ENCODE peak calls at places on chromosomes 11 and 22, in eight cellular contexts. D is heart right ventricle, X is foreskin fibroblast, Z is HTR-8/SVneo, W is ovary, E is PC-3, O is NCI-H1105, V is iPS DF 19.7. H is an unnamed sample.

GRCh38 chr11:832529-833113 is at the start of gene CD151:
- DNase-seq in D (no peak), X (peak; percentile 86), Z (peak; percentile 60), W (no peak), E (peak; percentile 60), O (peak; percentile 46), V (no peak), H (no peak)

GRCh38 chr11:72778535-72779494 is 15.0 kb downstream of the STARD10 start:
- DNase-seq in D (no peak), X (no peak), Z (no peak), W (no peak), E (no peak), O (no peak), V (no peak), H (no peak)

GRCh38 chr22:46010951-46011626 is 34.1 kb upstream of the WNT7B start:
- DNase-seq in D (no peak), X (no peak), Z (no peak), W (peak; percentile 46), E (no peak), O (no peak), V (no peak), H (no peak)

GRCh38 chr22:27150530-27150909 is 493.1 kb downstream of the MIAT start:
- DNase-seq in D (no peak), X (peak; percentile 43), Z (no peak), W (peak; percentile 41), E (no peak), O (no peak), V (no peak), H (no peak)

GRCh38 chr11:102196816-102197215 is 86.6 kb downstream of the YAP1 start:
- DNase-seq in D (no peak), X (peak; percentile 56), Z (no peak), W (no peak), E (no peak), O (no peak), V (no peak), H (no peak)

GRCh38 chr22:41676134-41676533 is 12.5 kb downstream of the SNU13 start:
- DNase-seq in D (no peak), X (no peak), Z (no peak), W (no peak), E (no peak), O (no peak), V (no peak), H (no peak)

GRCh38 chr11:12680940-12681258 is 6.7 kb downstream of the TEAD1 start:
- DNase-seq in D (no peak), X (no peak), Z (no peak), W (no peak), E (no peak), O (no peak), V (no peak), H (no peak)

GRCh38 chr11:56296877-56297276 is 4.8 kb upstream of the OR8H1 start:
- DNase-seq in D (no peak), X (no peak), Z (no peak), W (no peak), E (no peak), O (no peak), V (no peak), H (no peak)

GRCh38 chr11:127042445-127042844 is 41.9 kb upstream of the KIRREL3 start:
- DNase-seq in D (no peak), X (peak; percentile 33), Z (peak; percentile 4), W (no peak), E (no peak), O (no peak), V (no peak), H (no peak)

GRCh38 chr11:45844822-45845573 is 2.3 kb upstream of the CRY2 start:
- DNase-seq in D (no peak), X (no peak), Z (no peak), W (no peak), E (no peak), O (no peak), V (no peak), H (no peak)

GRCh38 chr22:42760806-42761565 is 40.3 kb upstream of the A4GALT start:
- DNase-seq in D (no peak), X (no peak), Z (no peak), W (no peak), E (no peak), O (no peak), V (no peak), H (no peak)

GRCh38 chr11:1928891-1929541 is 9.5 kb downstream of the TNNT3 start:
- DNase-seq in D (no peak), X (no peak), Z (no peak), W (no peak), E (no peak), O (no peak), V (no peak), H (no peak)

GRCh38 chr11:11975201-11976092 is 33.0 kb downstream of the DKK3 start:
- DNase-seq in D (no peak), X (no peak), Z (no peak), W (no peak), E (peak; percentile 10), O (no peak), V (no peak), H (no peak)

GRCh38 chr22:36862251-36863242 is 1.7 kb downstream of the NCF4 start:
- DNase-seq in D (peak; percentile 36), X (no peak), Z (no peak), W (no peak), E (no peak), O (no peak), V (no peak), H (no peak)

GRCh38 chr11:13465909-13466371 is 2.9 kb upstream of the BTBD10 start:
- DNase-seq in D (no peak), X (peak; percentile 62), Z (peak; percentile 45), W (no peak), E (peak; percentile 64), O (no peak), V (no peak), H (peak; percentile 18)

GRCh38 chr22:21939392-21940319 is 13.0 kb downstream of the PPM1F start:
- DNase-seq in D (peak; percentile 48), X (peak; percentile 73), Z (no peak), W (no peak), E (no peak), O (no peak), V (no peak), H (no peak)

GRCh38 chr11:8251767-8252295 is 11.8 kb downstream of the LMO1 start:
- DNase-seq in D (no peak), X (no peak), Z (no peak), W (peak; percentile 7), E (no peak), O (no peak), V (no peak), H (no peak)

GRCh38 chr11:72589802-72590761 is 84.1 kb downstream of the PDE2A start:
- DNase-seq in D (peak; percentile 32), X (peak; percentile 21), Z (no peak), W (peak; percentile 51), E (peak; percentile 31), O (no peak), V (no peak), H (no peak)

GRCh38 chr11:103587951-103588788 is 448.3 kb upstream of the DDI1 start:
- DNase-seq in D (no peak), X (no peak), Z (no peak), W (no peak), E (peak; percentile 13), O (peak; percentile 64), V (no peak), H (no peak)

GRCh38 chr11:118911880-118912741 is 13.6 kb downstream of the BCL9L start:
- DNase-seq in D (peak; percentile 82), X (peak; percentile 96), Z (peak; percentile 81), W (peak; percentile 90), E (peak; percentile 99), O (no peak), V (no peak), H (peak; percentile 74)

GRCh38 chr11:111697910-111698309 is 68.3 kb downstream of the PPP2R1B start:
- DNase-seq in D (no peak), X (no peak), Z (no peak), W (no peak), E (no peak), O (no peak), V (no peak), H (no peak)

GRCh38 chr22:23404689-23405365 is 175.3 kb downstream of the IGLL1 start:
- DNase-seq in D (peak; percentile 24), X (peak; percentile 28), Z (peak; percentile 28), W (peak; percentile 65), E (peak; percentile 31), O (no peak), V (no peak), H (no peak)

GRCh38 chr11:84675631-84676030 is 951.5 kb downstream of the DLG2 start:
- DNase-seq in D (no peak), X (no peak), Z (no peak), W (no peak), E (no peak), O (no peak), V (no peak), H (no peak)

GRCh38 chr11:13320688-13321087 is 43.1 kb downstream of the BMAL1 start:
- DNase-seq in D (no peak), X (no peak), Z (no peak), W (no peak), E (no peak), O (no peak), V (no peak), H (no peak)

GRCh38 chr11:125128450-125128849 is 17.0 kb upstream of the TMEM218 start:
- DNase-seq in D (no peak), X (peak; percentile 73), Z (no peak), W (no peak), E (peak; percentile 37), O (no peak), V (no peak), H (no peak)

GRCh38 chr22:45424241-45424731 is 10.8 kb downstream of the RIBC2 start:
- DNase-seq in D (no peak), X (no peak), Z (no peak), W (no peak), E (no peak), O (no peak), V (no peak), H (no peak)

GRCh38 chr22:20588092-20588842 is 80.9 kb downstream of the MED15 start:
- DNase-seq in D (no peak), X (no peak), Z (no peak), W (no peak), E (no peak), O (no peak), V (no peak), H (no peak)

GRCh38 chr11:79381036-79381435 is 59.8 kb downstream of the TENM4 start:
- DNase-seq in D (no peak), X (no peak), Z (no peak), W (no peak), E (no peak), O (no peak), V (no peak), H (no peak)

GRCh38 chr11:67318239-67318555 is 14.9 kb downstream of the SSH3 start:
- DNase-seq in D (no peak), X (no peak), Z (peak; percentile 36), W (no peak), E (peak; percentile 33), O (no peak), V (no peak), H (no peak)

GRCh38 chr11:62266558-62266957 is 3.4 kb upstream of the SCGB2A2 start:
- DNase-seq in D (no peak), X (peak; percentile 33), Z (no peak), W (no peak), E (peak; percentile 88), O (no peak), V (no peak), H (no peak)

GRCh38 chr22:22111267-22111751 is 128.7 kb upstream of the TOP3B start:
- DNase-seq in D (no peak), X (peak; percentile 59), Z (peak; percentile 44), W (no peak), E (peak; percentile 83), O (no peak), V (no peak), H (no peak)

GRCh38 chr11:43419460-43419859 is 60.7 kb downstream of the TTC17 start:
- DNase-seq in D (peak; percentile 7), X (peak; percentile 59), Z (peak; percentile 8), W (no peak), E (peak; percentile 63), O (peak; percentile 36), V (no peak), H (no peak)

GRCh38 chr22:35135165-35135564 is 69.2 kb downstream of the ISX start:
- DNase-seq in D (no peak), X (no peak), Z (no peak), W (no peak), E (no peak), O (no peak), V (no peak), H (no peak)

GRCh38 chr11:94325681-94326080 is 21.3 kb downstream of the IZUMO1R start:
- DNase-seq in D (no peak), X (peak; percentile 19), Z (no peak), W (no peak), E (peak; percentile 75), O (no peak), V (peak; percentile 33), H (no peak)